ENCODE peak calls at places on chromosome 5, in five cellular contexts. T is HepG2, G is GM12878, H is SK-N-SH, M is K562. D is an unnamed sample.

GRCh38 chr5:152634596-152634995 is 229.5 kb upstream of the NMUR2 start:
- DNase-seq in T (no peak), G (no peak), H (no peak), M (no peak), D (no peak)

GRCh38 chr5:127870914-127871313 is 167.7 kb downstream of the CCDC192 start:
- DNase-seq in T (no peak), G (no peak), H (no peak), M (no peak), D (no peak)

GRCh38 chr5:149414405-149415244 is 35.5 kb upstream of the IL17B start:
- DNase-seq in T (no peak), G (no peak), H (no peak), M (no peak), D (peak)

GRCh38 chr5:31983851-31984250 is 190.3 kb downstream of the GOLPH3 start:
- DNase-seq in T (no peak), G (no peak), H (no peak), M (no peak), D (no peak)

GRCh38 chr5:61919920-61920319 is 386.1 kb upstream of the KIF2A start:
- DNase-seq in T (peak), G (no peak), H (no peak), M (no peak), D (no peak)

GRCh38 chr5:132467292-132467984 is 23.1 kb downstream of the IRF1 start:
- DNase-seq in T (peak), G (peak), H (no peak), M (no peak), D (no peak)

GRCh38 chr5:56406838-56407237 is 173.7 kb upstream of the ANKRD55 start:
- DNase-seq in T (no peak), G (no peak), H (no peak), M (no peak), D (peak)

GRCh38 chr5:142613231-142613630 is 72.7 kb downstream of the FGF1 start:
- DNase-seq in T (no peak), G (no peak), H (no peak), M (no peak), D (peak)

GRCh38 chr5:147098233-147098790 is 136.5 kb upstream of the STK32A start:
- DNase-seq in T (peak), G (no peak), H (peak), M (no peak), D (peak)

GRCh38 chr5:63603996-63604395 is 358.2 kb downstream of the HTR1A start:
- DNase-seq in T (no peak), G (no peak), H (no peak), M (no peak), D (no peak)

GRCh38 chr5:17308326-17309065 is 91.1 kb downstream of the BASP1 start:
- DNase-seq in T (no peak), G (no peak), H (no peak), M (no peak), D (no peak)

GRCh38 chr5:94218374-94218773 is 400.0 kb downstream of the KIAA0825 start:
- DNase-seq in T (peak), G (no peak), H (no peak), M (no peak), D (peak)

GRCh38 chr5:91641730-91642350 is 258.7 kb upstream of the ARRDC3 start:
- DNase-seq in T (peak), G (no peak), H (peak), M (peak), D (peak)

DNA sequence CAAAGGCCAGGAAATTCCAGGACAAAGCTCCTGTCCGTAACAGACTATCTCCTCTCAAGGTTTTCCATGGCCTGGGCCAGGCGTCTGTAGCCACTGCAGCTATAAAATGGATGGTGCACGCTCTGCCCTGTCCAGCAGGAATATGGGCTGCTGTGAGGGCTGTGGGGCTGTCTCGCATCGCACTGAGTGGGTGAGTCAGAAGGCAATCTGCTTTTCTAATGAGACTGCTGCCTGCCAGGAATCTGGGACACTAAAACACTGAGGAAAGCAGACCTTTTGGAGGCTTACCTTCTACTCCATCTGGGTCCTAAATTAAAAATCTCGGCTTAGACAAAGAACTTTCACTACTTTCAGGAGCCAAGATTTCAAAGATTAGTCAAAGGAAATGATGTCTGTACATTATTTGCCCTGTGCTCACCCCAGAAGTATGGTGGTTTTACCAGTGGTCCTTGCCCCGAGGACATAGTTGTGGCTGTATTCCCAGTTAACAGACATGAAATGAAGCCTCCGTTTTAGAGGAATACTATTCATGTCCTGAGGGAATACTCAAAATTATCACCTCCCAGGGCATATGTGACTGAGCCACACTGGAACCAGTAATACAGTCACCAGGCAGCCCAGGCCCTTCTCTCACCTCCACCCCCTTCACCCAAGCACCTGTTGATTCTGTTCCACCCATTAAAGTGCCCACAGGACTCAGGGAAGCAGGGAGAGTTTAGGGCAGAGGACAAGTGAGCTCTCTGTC is 56.4 kb downstream of the PFDN1 start:
- DNase-seq in T (no peak), G (no peak), H (peak), M (no peak), D (peak)
- TF ChIP-seq MXI1 in T (no peak), G (no peak), H (peak), M (no peak), D (peak)

GRCh38 chr5:170114271-170114670 is 8.6 kb downstream of the FOXI1 start:
- DNase-seq in T (no peak), G (no peak), H (no peak), M (no peak), D (no peak)

GRCh38 chr5:170110403-170111087 is 4.8 kb downstream of the FOXI1 start:
- DNase-seq in T (no peak), G (no peak), H (no peak), M (no peak), D (no peak)

GRCh38 chr5:170113517-170113891 is 7.8 kb downstream of the FOXI1 start:
- DNase-seq in T (no peak), G (no peak), H (no peak), M (no peak), D (no peak)

GRCh38 chr5:170111088-170111796 is 5.5 kb downstream of the FOXI1 start:
- DNase-seq in T (no peak), G (no peak), H (no peak), M (no peak), D (no peak)

DNA sequence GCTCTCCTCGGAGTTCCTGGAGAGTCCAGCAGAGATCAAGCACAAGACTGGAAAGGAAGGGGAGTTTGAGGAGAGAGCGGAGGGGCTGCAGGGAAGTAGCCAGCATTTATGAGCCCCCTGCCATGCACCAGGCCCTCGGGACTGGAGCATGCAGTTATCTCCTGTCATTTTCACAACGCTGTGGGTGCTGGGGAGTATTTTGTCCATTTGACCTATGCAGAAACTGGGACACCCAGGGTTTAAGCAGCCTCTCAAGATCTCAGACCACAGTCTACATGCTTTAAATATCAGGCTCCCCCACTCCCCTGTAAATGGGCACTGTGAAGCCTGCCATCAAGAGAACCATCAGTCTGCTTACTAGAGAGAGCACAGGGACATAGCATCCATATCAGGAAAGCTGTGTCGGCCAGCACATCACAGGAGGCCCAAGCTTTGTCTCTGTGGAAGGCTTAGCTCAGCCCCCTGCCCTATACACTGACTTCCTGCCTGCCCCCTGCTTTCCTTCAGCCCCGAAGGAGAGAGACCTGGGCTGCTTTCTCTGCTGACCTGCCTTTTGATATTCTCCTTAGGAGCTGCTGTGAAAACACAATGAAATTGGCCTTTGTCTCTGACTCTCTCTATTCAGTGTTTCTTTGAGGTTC is 7.3 kb downstream of the FOXI1 start:
- DNase-seq in T (no peak), G (no peak), H (no peak), M (no peak), D (no peak)
- TF ChIP-seq MXI1 in T (no peak), G (no peak), H (no peak), M (no peak), D (no peak)

GRCh38 chr5:172890659-172891058 is 56.6 kb downstream of the ERGIC1 start:
- DNase-seq in T (no peak), G (no peak), H (no peak), M (no peak), D (no peak)

GRCh38 chr5:172885594-172886340 is 51.7 kb downstream of the ERGIC1 start:
- DNase-seq in T (no peak), G (no peak), H (no peak), M (no peak), D (no peak)

GRCh38 chr5:172886396-172886932 is 52.4 kb downstream of the ERGIC1 start:
- DNase-seq in T (no peak), G (no peak), H (no peak), M (no peak), D (no peak)

GRCh38 chr5:172886974-172887491 is 53.0 kb downstream of the ERGIC1 start:
- DNase-seq in T (peak), G (no peak), H (no peak), M (no peak), D (peak)

GRCh38 chr5:172887735-172888134 is 53.7 kb downstream of the ERGIC1 start:
- DNase-seq in T (no peak), G (no peak), H (no peak), M (no peak), D (peak)
- TF ChIP-seq MXI1 in T (no peak), G (no peak), H (no peak), M (no peak), D (no peak)

GRCh38 chr5:24742334-24742733 is 97.6 kb upstream of the CDH10 start:
- DNase-seq in T (no peak), G (no peak), H (no peak), M (no peak), D (no peak)
- TF ChIP-seq MXI1 in T (no peak), G (no peak), H (no peak), M (no peak), D (no peak)

GRCh38 chr5:135437796-135438560 is 9.2 kb downstream of the DCANP1 start:
- DNase-seq in T (peak), G (no peak), H (no peak), M (no peak), D (peak)
- TF ChIP-seq MXI1 in T (peak), G (no peak), H (no peak), M (no peak), D (peak)

GRCh38 chr5:145350501-145350900 is 484.6 kb downstream of the PRELID2 start:
- DNase-seq in T (no peak), G (no peak), H (no peak), M (no peak), D (peak)
- TF ChIP-seq MXI1 in T (no peak), G (no peak), H (no peak), M (no peak), D (no peak)

DNA sequence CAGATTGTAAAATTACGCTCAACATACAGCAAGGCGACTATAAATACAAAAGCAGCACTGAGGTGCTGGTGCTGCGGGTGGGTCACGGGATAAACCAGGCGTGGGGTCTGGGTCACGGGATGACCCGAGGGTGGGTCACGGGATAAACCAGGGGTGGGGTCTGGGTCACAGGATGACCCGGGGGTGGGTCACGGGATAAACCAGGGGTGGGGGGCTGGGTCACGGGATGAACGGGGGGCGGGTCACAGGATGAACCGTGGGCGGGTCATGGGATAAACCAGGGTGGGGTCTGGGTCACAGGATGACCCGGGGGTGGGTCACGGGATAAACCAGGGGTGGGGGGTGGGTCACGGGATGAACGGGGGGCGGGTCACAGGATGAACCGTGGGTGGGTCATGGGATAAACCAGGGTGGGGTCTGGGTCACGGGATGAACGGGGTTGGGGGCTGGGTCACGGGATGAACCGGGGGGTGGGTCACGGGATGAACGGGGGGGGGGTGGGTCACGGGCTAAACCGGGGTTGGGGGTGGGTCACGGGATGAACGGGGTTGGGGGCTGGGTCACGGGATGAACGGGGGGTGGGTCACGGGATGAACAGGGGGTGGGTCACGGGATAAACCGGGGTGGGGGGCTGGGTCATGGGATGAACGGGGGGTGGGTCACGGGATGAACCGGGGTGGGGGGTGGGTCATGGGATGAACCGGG is 30.2 kb upstream of the SLC9A3 start:
- DNase-seq in T (no peak), G (no peak), H (no peak), M (no peak), D (no peak)
- TF ChIP-seq MXI1 in T (no peak), G (no peak), H (no peak), M (no peak), D (no peak)